ENCODE peak calls at places on chromosomes 1 and 21, in five cellular contexts. G is lung microvascular endothelial cell, D is fibroblast of lung, K is anterior cingulate cortex, I is NCI-H226. R is an unnamed sample.

GRCh38 chr21:34693192-34693810 is 24.5 kb downstream of the CLIC6 start:
- DNase-seq in I (peak), K (no peak), G (peak), D (peak), R (no peak)

GRCh38 chr1:178408869-178409268 is 87.9 kb downstream of the CLEC20A start:
- DNase-seq in I (peak), G (peak), D (no peak), K (no peak), R (no peak)

GRCh38 chr1:25922633-25923567 is 16.7 kb upstream of the STMN1 start:
- DNase-seq in D (peak), I (no peak), K (peak), G (peak), R (no peak)

GRCh38 chr1:145887631-145888030 is 2.0 kb upstream of the ANKRD35 start:
- DNase-seq in G (no peak), K (no peak), I (no peak), D (no peak), R (no peak)

GRCh38 chr1:18643154-18644012 is 12.7 kb downstream of the PAX7 start:
- DNase-seq in K (no peak), D (no peak), G (no peak), I (peak), R (no peak)

GRCh38 chr1:185045793-185046441 is 559 bp downstream of the RNF2 start:
- DNase-seq in D (peak), G (peak), K (peak), I (no peak), R (no peak)

GRCh38 chr1:207981976-207982375 is 71.1 kb upstream of the CD34 start:
- DNase-seq in G (peak), K (no peak), I (no peak), D (no peak), R (no peak)

GRCh38 chr1:7269525-7269924 is 484.3 kb downstream of the CAMTA1 start:
- DNase-seq in D (no peak), I (no peak), G (no peak), K (no peak), R (no peak)

GRCh38 chr1:102919659-102920058 is 188.7 kb downstream of the COL11A1 start:
- DNase-seq in D (peak), G (no peak), I (peak), K (no peak), R (no peak)

R was measured in GM12878.